ENCODE peak calls at places on chromosomes 6 and 20, in seven cellular contexts. J is heart left ventricle; N is NCI-H460; G is progenitor cell of endocrine pancreas; K is HT1080; S is stimulated activated naive CD8-positive, alpha-beta T cell treated with anti-CD3 and anti-CD28 coated beads, Interleukin-15, Interleukin-2, amounts not matched to agents 100 U/mL and 50 U/mL, for 24 hours; A is mesendoderm. Q is an unnamed sample.
A peak's percentile ranks its signal among the peaks of the same experiment; 100 is the strongest.

GRCh38 chr20:46398963-46399362 is 7.5 kb downstream of the ELMO2 start:
- DNase-seq in G (no peak), A (no peak), S (no peak), K (no peak), J (no peak), N (no peak), Q (no peak)

GRCh38 chr6:317068-317451 is 24.8 kb downstream of the DUSP22 start:
- DNase-seq in J (no peak), K (no peak), N (no peak), A (no peak), G (no peak), S (no peak), Q (no peak)

GRCh38 chr20:64211874-64212658 is 43.5 kb upstream of the PCMTD2 start:
- DNase-seq in G (no peak), S (no peak), K (no peak), J (no peak), N (no peak), A (no peak), Q (no peak)

GRCh38 chr6:41936073-41936837 is 5.4 kb downstream of the CCND3 start:
- DNase-seq in N (peak; percentile 71), K (peak; percentile 88), J (peak; percentile 87), G (peak; percentile 35), S (peak; percentile 81), A (peak; percentile 89), Q (no peak)

GRCh38 chr6:117206951-117207687 is 58.2 kb upstream of the VGLL2 start:
- DNase-seq in J (peak; percentile 46), G (no peak), N (no peak), S (no peak), A (peak; percentile 58), K (peak; percentile 33), Q (no peak)

GRCh38 chr6:27889628-27890315 is 22.4 kb downstream of the OR2B2 start:
- DNase-seq in A (peak; percentile 81), J (no peak), S (no peak), N (no peak), K (no peak), G (no peak), Q (no peak)

GRCh38 chr6:149586149-149586548 is 20.0 kb downstream of the GINM1 start:
- DNase-seq in J (no peak), G (no peak), N (no peak), A (peak; percentile 18), K (no peak), S (no peak), Q (no peak)

GRCh38 chr20:21564127-21564773 is 50.4 kb upstream of the NKX2-2 start:
- DNase-seq in K (no peak), N (no peak), A (no peak), S (no peak), G (no peak), J (no peak), Q (no peak)

GRCh38 chr20:58781138-58781537 is 69.6 kb downstream of the GNAS-AS1 start:
- DNase-seq in J (no peak), K (no peak), S (no peak), N (no peak), A (no peak), G (no peak), Q (no peak)

GRCh38 chr6:139230421-139230840 is 61.4 kb downstream of the TXLNB start:
- DNase-seq in A (peak; percentile 67), J (no peak), G (no peak), K (peak; percentile 28), N (no peak), S (no peak), Q (no peak)

GRCh38 chr6:34469499-34469898 is 3.6 kb downstream of the PACSIN1 start:
- DNase-seq in S (no peak), N (no peak), A (no peak), G (no peak), J (no peak), K (no peak), Q (no peak)

GRCh38 chr6:120511712-120512111 is 822.6 kb downstream of the TBC1D32 start:
- DNase-seq in A (no peak), N (no peak), S (no peak), G (no peak), J (no peak), K (no peak), Q (no peak)

GRCh38 chr6:139376054-139376355 is 1.6 kb upstream of the CITED2 start:
- DNase-seq in A (no peak), S (peak; percentile 27), K (no peak), J (no peak), G (no peak), N (no peak), Q (no peak)

GRCh38 chr6:73062121-73062520 is 163.2 kb downstream of the KHDC1L start:
- DNase-seq in A (no peak), J (no peak), N (no peak), S (no peak), G (no peak), K (no peak), Q (no peak)

GRCh38 chr6:14144678-14145113 is 27.1 kb downstream of the CD83 start:
- DNase-seq in G (peak; percentile 70), A (peak; percentile 90), S (peak; percentile 83), J (peak; percentile 71), K (peak; percentile 62), N (peak; percentile 62), Q (peak; percentile 27)

GRCh38 chr20:35773154-35773751 is 1.4 kb downstream of the PHF20 start:
- DNase-seq in G (no peak), J (no peak), K (no peak), N (no peak), A (peak; percentile 86), S (peak; percentile 36), Q (no peak)

Q was measured in glomerular endothelial cell.